ENCODE peak calls at places on chromosomes 16 and 17, in five cellular contexts. One of them, this sample, is unnamed.

GRCh38 chr16:74888227-74888862 is 96.6 kb downstream of the WDR59 start:
- DNase-seq in stimulated activated CD8-positive, alpha-beta memory T cell treated with anti-CD3 and anti-CD28 coated beads, Interleukin-4, amount 100 ng/mL, for 1 hour: no peak
- DNase-seq in hypothalamus: no peak
- DNase-seq in sciatic nerve: no peak
- DNase-seq in H7: no peak
- DNase-seq in this sample: no peak

GRCh38 chr16:22188595-22189442 is 17.3 kb upstream of the EEF2K start:
- DNase-seq in H7: peak
- DNase-seq in sciatic nerve: peak
- DNase-seq in hypothalamus: peak
- DNase-seq in stimulated activated CD8-positive, alpha-beta memory T cell treated with anti-CD3 and anti-CD28 coated beads, Interleukin-4, amount 100 ng/mL, for 1 hour: peak
- DNase-seq in this sample: peak

GRCh38 chr17:3639981-3640596 is 3.5 kb downstream of the CTNS start:
- DNase-seq in H7: no peak
- DNase-seq in hypothalamus: no peak
- DNase-seq in sciatic nerve: no peak
- DNase-seq in stimulated activated CD8-positive, alpha-beta memory T cell treated with anti-CD3 and anti-CD28 coated beads, Interleukin-4, amount 100 ng/mL, for 1 hour: no peak
- DNase-seq in this sample: no peak

GRCh38 chr17:38741853-38742421 is 6.2 kb downstream of the PCGF2 start:
- DNase-seq in stimulated activated CD8-positive, alpha-beta memory T cell treated with anti-CD3 and anti-CD28 coated beads, Interleukin-4, amount 100 ng/mL, for 1 hour: no peak
- DNase-seq in hypothalamus: no peak
- DNase-seq in H7: peak
- DNase-seq in sciatic nerve: no peak
- DNase-seq in this sample: no peak

GRCh38 chr16:30941600-30942420 is 7.1 kb upstream of the ORAI3 start:
- DNase-seq in sciatic nerve: no peak
- DNase-seq in stimulated activated CD8-positive, alpha-beta memory T cell treated with anti-CD3 and anti-CD28 coated beads, Interleukin-4, amount 100 ng/mL, for 1 hour: peak
- DNase-seq in hypothalamus: peak
- DNase-seq in H7: peak
- DNase-seq in this sample: peak

GRCh38 chr17:32350662-32351418 is 883 bp downstream of the ZNF207 start:
- DNase-seq in H7: no peak
- DNase-seq in hypothalamus: no peak
- DNase-seq in sciatic nerve: no peak
- DNase-seq in stimulated activated CD8-positive, alpha-beta memory T cell treated with anti-CD3 and anti-CD28 coated beads, Interleukin-4, amount 100 ng/mL, for 1 hour: no peak
- DNase-seq in this sample: peak

GRCh38 chr17:17770371-17771059 is 66.3 kb downstream of the SREBF1 start:
- DNase-seq in sciatic nerve: no peak
- DNase-seq in H7: no peak
- DNase-seq in stimulated activated CD8-positive, alpha-beta memory T cell treated with anti-CD3 and anti-CD28 coated beads, Interleukin-4, amount 100 ng/mL, for 1 hour: no peak
- DNase-seq in hypothalamus: no peak
- DNase-seq in this sample: no peak

GRCh38 chr16:89723279-89724250 is 2.2 kb downstream of the ZNF276 start:
- DNase-seq in stimulated activated CD8-positive, alpha-beta memory T cell treated with anti-CD3 and anti-CD28 coated beads, Interleukin-4, amount 100 ng/mL, for 1 hour: peak
- DNase-seq in hypothalamus: peak
- DNase-seq in sciatic nerve: peak
- DNase-seq in H7: no peak
- DNase-seq in this sample: no peak

GRCh38 chr16:87317766-87318121 is 552 bp upstream of the C16orf95 start:
- DNase-seq in H7: peak
- DNase-seq in sciatic nerve: no peak
- DNase-seq in hypothalamus: no peak
- DNase-seq in stimulated activated CD8-positive, alpha-beta memory T cell treated with anti-CD3 and anti-CD28 coated beads, Interleukin-4, amount 100 ng/mL, for 1 hour: no peak
- DNase-seq in this sample: no peak

GRCh38 chr17:81057079-81057730 is 22.3 kb downstream of the BAIAP2 start:
- DNase-seq in sciatic nerve: no peak
- DNase-seq in hypothalamus: peak
- DNase-seq in stimulated activated CD8-positive, alpha-beta memory T cell treated with anti-CD3 and anti-CD28 coated beads, Interleukin-4, amount 100 ng/mL, for 1 hour: no peak
- DNase-seq in H7: peak
- DNase-seq in this sample: peak

GRCh38 chr17:66985338-66985737 is 20.8 kb downstream of the CACNG4 start:
- DNase-seq in H7: no peak
- DNase-seq in sciatic nerve: no peak
- DNase-seq in stimulated activated CD8-positive, alpha-beta memory T cell treated with anti-CD3 and anti-CD28 coated beads, Interleukin-4, amount 100 ng/mL, for 1 hour: no peak
- DNase-seq in hypothalamus: no peak
- DNase-seq in this sample: no peak

GRCh38 chr16:11497329-11497805 is 89.4 kb downstream of the LITAF start:
- DNase-seq in hypothalamus: peak
- DNase-seq in sciatic nerve: peak
- DNase-seq in stimulated activated CD8-positive, alpha-beta memory T cell treated with anti-CD3 and anti-CD28 coated beads, Interleukin-4, amount 100 ng/mL, for 1 hour: no peak
- DNase-seq in H7: peak
- DNase-seq in this sample: peak

GRCh38 chr16:73033271-73033998 is 14.5 kb downstream of the ZFHX3 start:
- DNase-seq in stimulated activated CD8-positive, alpha-beta memory T cell treated with anti-CD3 and anti-CD28 coated beads, Interleukin-4, amount 100 ng/mL, for 1 hour: no peak
- DNase-seq in H7: peak
- DNase-seq in sciatic nerve: no peak
- DNase-seq in hypothalamus: no peak
- DNase-seq in this sample: peak

GRCh38 chr16:75305364-75306101 is 54.1 kb upstream of the BCAR1 start:
- DNase-seq in stimulated activated CD8-positive, alpha-beta memory T cell treated with anti-CD3 and anti-CD28 coated beads, Interleukin-4, amount 100 ng/mL, for 1 hour: peak
- DNase-seq in H7: no peak
- DNase-seq in hypothalamus: no peak
- DNase-seq in sciatic nerve: peak
- DNase-seq in this sample: peak

GRCh38 chr16:3518983-3519343 is 18.2 kb downstream of the CLUAP1 start:
- DNase-seq in hypothalamus: no peak
- DNase-seq in H7: no peak
- DNase-seq in sciatic nerve: peak
- DNase-seq in stimulated activated CD8-positive, alpha-beta memory T cell treated with anti-CD3 and anti-CD28 coated beads, Interleukin-4, amount 100 ng/mL, for 1 hour: no peak
- DNase-seq in this sample: no peak

GRCh38 chr16:55036371-55036821 is 105.7 kb downstream of the IRX5 start:
- DNase-seq in hypothalamus: no peak
- DNase-seq in stimulated activated CD8-positive, alpha-beta memory T cell treated with anti-CD3 and anti-CD28 coated beads, Interleukin-4, amount 100 ng/mL, for 1 hour: no peak
- DNase-seq in H7: no peak
- DNase-seq in sciatic nerve: no peak
- DNase-seq in this sample: no peak

GRCh38 chr17:49915260-49915659 is 53.7 kb upstream of the DLX4 start:
- DNase-seq in sciatic nerve: no peak
- DNase-seq in stimulated activated CD8-positive, alpha-beta memory T cell treated with anti-CD3 and anti-CD28 coated beads, Interleukin-4, amount 100 ng/mL, for 1 hour: no peak
- DNase-seq in H7: no peak
- DNase-seq in hypothalamus: no peak
- DNase-seq in this sample: no peak

GRCh38 chr17:30720013-30720471 is 104.5 kb downstream of the CRLF3 start:
- DNase-seq in H7: peak
- DNase-seq in stimulated activated CD8-positive, alpha-beta memory T cell treated with anti-CD3 and anti-CD28 coated beads, Interleukin-4, amount 100 ng/mL, for 1 hour: no peak
- DNase-seq in hypothalamus: no peak
- DNase-seq in sciatic nerve: peak
- DNase-seq in this sample: no peak

GRCh38 chr16:11560701-11561439 is 25.8 kb downstream of the LITAF start:
- DNase-seq in sciatic nerve: peak
- DNase-seq in H7: peak
- DNase-seq in stimulated activated CD8-positive, alpha-beta memory T cell treated with anti-CD3 and anti-CD28 coated beads, Interleukin-4, amount 100 ng/mL, for 1 hour: peak
- DNase-seq in hypothalamus: no peak
- DNase-seq in this sample: no peak

GRCh38 chr17:79269620-79270019 is 195.0 kb downstream of the ENGASE start:
- DNase-seq in sciatic nerve: no peak
- DNase-seq in hypothalamus: no peak
- DNase-seq in H7: peak
- DNase-seq in stimulated activated CD8-positive, alpha-beta memory T cell treated with anti-CD3 and anti-CD28 coated beads, Interleukin-4, amount 100 ng/mL, for 1 hour: no peak
- DNase-seq in this sample: peak

GRCh38 chr17:72492494-72492893 is 371.7 kb downstream of the SOX9 start:
- DNase-seq in hypothalamus: no peak
- DNase-seq in H7: no peak
- DNase-seq in stimulated activated CD8-positive, alpha-beta memory T cell treated with anti-CD3 and anti-CD28 coated beads, Interleukin-4, amount 100 ng/mL, for 1 hour: no peak
- DNase-seq in sciatic nerve: no peak
- DNase-seq in this sample: no peak

GRCh38 chr16:84144859-84145639 is at the start of the genes DNAAF1 and HSDL1:
- DNase-seq in sciatic nerve: peak
- DNase-seq in stimulated activated CD8-positive, alpha-beta memory T cell treated with anti-CD3 and anti-CD28 coated beads, Interleukin-4, amount 100 ng/mL, for 1 hour: peak
- DNase-seq in hypothalamus: peak
- DNase-seq in H7: peak
- DNase-seq in this sample: peak

GRCh38 chr17:70169707-70170597 is 620 bp downstream of the KCNJ2 start:
- DNase-seq in H7: no peak
- DNase-seq in stimulated activated CD8-positive, alpha-beta memory T cell treated with anti-CD3 and anti-CD28 coated beads, Interleukin-4, amount 100 ng/mL, for 1 hour: no peak
- DNase-seq in hypothalamus: no peak
- DNase-seq in sciatic nerve: no peak
- DNase-seq in this sample: no peak

GRCh38 chr17:45263477-45263860 is 1.6 kb upstream of the SPATA32 start:
- DNase-seq in H7: no peak
- DNase-seq in stimulated activated CD8-positive, alpha-beta memory T cell treated with anti-CD3 and anti-CD28 coated beads, Interleukin-4, amount 100 ng/mL, for 1 hour: no peak
- DNase-seq in hypothalamus: no peak
- DNase-seq in sciatic nerve: no peak
- DNase-seq in this sample: no peak

GRCh38 chr17:66964083-66964771 is at the start of gene CACNG4:
- DNase-seq in sciatic nerve: no peak
- DNase-seq in H7: peak
- DNase-seq in stimulated activated CD8-positive, alpha-beta memory T cell treated with anti-CD3 and anti-CD28 coated beads, Interleukin-4, amount 100 ng/mL, for 1 hour: no peak
- DNase-seq in hypothalamus: peak
- DNase-seq in this sample: peak

GRCh38 chr17:43341705-43342600 is 56.8 kb upstream of the ARL4D start:
- DNase-seq in sciatic nerve: no peak
- DNase-seq in H7: no peak
- DNase-seq in stimulated activated CD8-positive, alpha-beta memory T cell treated with anti-CD3 and anti-CD28 coated beads, Interleukin-4, amount 100 ng/mL, for 1 hour: no peak
- DNase-seq in hypothalamus: no peak
- DNase-seq in this sample: no peak

GRCh38 chr17:65556910-65557348 is 4.5 kb downstream of the AXIN2 start:
- DNase-seq in stimulated activated CD8-positive, alpha-beta memory T cell treated with anti-CD3 and anti-CD28 coated beads, Interleukin-4, amount 100 ng/mL, for 1 hour: no peak
- DNase-seq in hypothalamus: no peak
- DNase-seq in sciatic nerve: no peak
- DNase-seq in H7: no peak
- DNase-seq in this sample: no peak

GRCh38 chr17:4161560-4162221 is 18.7 kb downstream of the CYB5D2 start:
- DNase-seq in stimulated activated CD8-positive, alpha-beta memory T cell treated with anti-CD3 and anti-CD28 coated beads, Interleukin-4, amount 100 ng/mL, for 1 hour: no peak
- DNase-seq in hypothalamus: no peak
- DNase-seq in H7: peak
- DNase-seq in sciatic nerve: no peak
- DNase-seq in this sample: no peak

GRCh38 chr16:86975445-86975844 is 341.7 kb downstream of the C16orf95 start:
- DNase-seq in sciatic nerve: no peak
- DNase-seq in stimulated activated CD8-positive, alpha-beta memory T cell treated with anti-CD3 and anti-CD28 coated beads, Interleukin-4, amount 100 ng/mL, for 1 hour: no peak
- DNase-seq in H7: peak
- DNase-seq in hypothalamus: no peak
- DNase-seq in this sample: peak

GRCh38 chr17:82238562-82239201 is 9.8 kb downstream of the SLC16A3 start:
- DNase-seq in hypothalamus: peak
- DNase-seq in stimulated activated CD8-positive, alpha-beta memory T cell treated with anti-CD3 and anti-CD28 coated beads, Interleukin-4, amount 100 ng/mL, for 1 hour: peak
- DNase-seq in H7: no peak
- DNase-seq in sciatic nerve: peak
- DNase-seq in this sample: no peak

GRCh38 chr16:2482181-2483107 is 7.5 kb downstream of the TBC1D24 start:
- DNase-seq in stimulated activated CD8-positive, alpha-beta memory T cell treated with anti-CD3 and anti-CD28 coated beads, Interleukin-4, amount 100 ng/mL, for 1 hour: no peak
- DNase-seq in hypothalamus: peak
- DNase-seq in sciatic nerve: no peak
- DNase-seq in H7: no peak
- DNase-seq in this sample: no peak

GRCh38 chr17:81328925-81329278 is 33.8 kb upstream of the SLC38A10 start:
- DNase-seq in hypothalamus: no peak
- DNase-seq in stimulated activated CD8-positive, alpha-beta memory T cell treated with anti-CD3 and anti-CD28 coated beads, Interleukin-4, amount 100 ng/mL, for 1 hour: no peak
- DNase-seq in sciatic nerve: no peak
- DNase-seq in H7: peak
- DNase-seq in this sample: no peak

GRCh38 chr17:43949777-43950176 is 4.0 kb downstream of the PYY start:
- DNase-seq in stimulated activated CD8-positive, alpha-beta memory T cell treated with anti-CD3 and anti-CD28 coated beads, Interleukin-4, amount 100 ng/mL, for 1 hour: no peak
- DNase-seq in hypothalamus: no peak
- DNase-seq in H7: no peak
- DNase-seq in sciatic nerve: no peak
- DNase-seq in this sample: no peak

GRCh38 chr17:72764632-72765041 is 327.9 kb downstream of the SLC39A11 start:
- DNase-seq in hypothalamus: no peak
- DNase-seq in stimulated activated CD8-positive, alpha-beta memory T cell treated with anti-CD3 and anti-CD28 coated beads, Interleukin-4, amount 100 ng/mL, for 1 hour: no peak
- DNase-seq in H7: no peak
- DNase-seq in sciatic nerve: no peak
- DNase-seq in this sample: no peak

GRCh38 chr16:57788252-57788841 is 13.9 kb downstream of the KIFC3 start:
- DNase-seq in sciatic nerve: no peak
- DNase-seq in H7: no peak
- DNase-seq in stimulated activated CD8-positive, alpha-beta memory T cell treated with anti-CD3 and anti-CD28 coated beads, Interleukin-4, amount 100 ng/mL, for 1 hour: no peak
- DNase-seq in hypothalamus: no peak
- DNase-seq in this sample: no peak

GRCh38 chr16:12878973-12879372 is 22.4 kb upstream of the SHISA9 start:
- DNase-seq in stimulated activated CD8-positive, alpha-beta memory T cell treated with anti-CD3 and anti-CD28 coated beads, Interleukin-4, amount 100 ng/mL, for 1 hour: no peak
- DNase-seq in H7: no peak
- DNase-seq in hypothalamus: no peak
- DNase-seq in sciatic nerve: no peak
- DNase-seq in this sample: no peak

GRCh38 chr17:39391448-39391847 is 10.0 kb downstream of the FBXL20 start:
- DNase-seq in sciatic nerve: no peak
- DNase-seq in H7: no peak
- DNase-seq in stimulated activated CD8-positive, alpha-beta memory T cell treated with anti-CD3 and anti-CD28 coated beads, Interleukin-4, amount 100 ng/mL, for 1 hour: no peak
- DNase-seq in hypothalamus: no peak
- DNase-seq in this sample: no peak

GRCh38 chr16:15610369-15610871 is 32.5 kb downstream of the MARF1 start:
- DNase-seq in hypothalamus: no peak
- DNase-seq in sciatic nerve: no peak
- DNase-seq in stimulated activated CD8-positive, alpha-beta memory T cell treated with anti-CD3 and anti-CD28 coated beads, Interleukin-4, amount 100 ng/mL, for 1 hour: no peak
- DNase-seq in H7: no peak
- DNase-seq in this sample: no peak